ENCODE peak calls at places on chromosomes 4 and X, in four cellular contexts. One of them, this sample, is unnamed.
A peak's percentile ranks its signal among the peaks of the same experiment; 100 is the strongest.

GRCh38 chrX:54695231-54695630 is 102.8 kb downstream of the ITIH6 start:
- DNase-seq in WTC11: no peak
- DNase-seq in retinal pigment epithelial cell: no peak
- DNase-seq in type B pancreatic cell: no peak
- DNase-seq in this sample: no peak

GRCh38 chr4:6354626-6355025 is 85.0 kb downstream of the WFS1 start:
- DNase-seq in WTC11: no peak
- DNase-seq in retinal pigment epithelial cell: no peak
- DNase-seq in type B pancreatic cell: no peak
- DNase-seq in this sample: no peak

GRCh38 chr4:67700119-67700873 is 659 bp downstream of the UBA6 start:
- DNase-seq in type B pancreatic cell: no peak
- DNase-seq in WTC11: no peak
- DNase-seq in retinal pigment epithelial cell: peak; percentile 3
- DNase-seq in this sample: no peak

GRCh38 chr4:8343051-8343966 is 73.8 kb downstream of the HTRA3 start:
- DNase-seq in retinal pigment epithelial cell: no peak
- DNase-seq in WTC11: no peak
- DNase-seq in type B pancreatic cell: peak; percentile 61
- DNase-seq in this sample: no peak

GRCh38 chr4:164807611-164808010 is 53.7 kb downstream of the SMIM31 start:
- DNase-seq in retinal pigment epithelial cell: peak; percentile 29
- DNase-seq in type B pancreatic cell: no peak
- DNase-seq in WTC11: peak; percentile 35
- DNase-seq in this sample: no peak

GRCh38 chrX:118360429-118361125 is 14.7 kb downstream of the WDR44 start:
- DNase-seq in WTC11: no peak
- DNase-seq in retinal pigment epithelial cell: no peak
- DNase-seq in type B pancreatic cell: no peak
- DNase-seq in this sample: no peak

GRCh38 chrX:586351-586750 is 44.2 kb upstream of the SHOX start:
- DNase-seq in type B pancreatic cell: peak; percentile 16
- DNase-seq in WTC11: no peak
- DNase-seq in retinal pigment epithelial cell: no peak
- DNase-seq in this sample: no peak

GRCh38 chrX:38305971-38306370 is 21.3 kb downstream of the RPGR start:
- DNase-seq in retinal pigment epithelial cell: no peak
- DNase-seq in WTC11: no peak
- DNase-seq in type B pancreatic cell: no peak
- DNase-seq in this sample: no peak

GRCh38 chr4:73257995-73258667 is 467 bp downstream of the ANKRD17 start:
- DNase-seq in type B pancreatic cell: no peak
- DNase-seq in retinal pigment epithelial cell: no peak
- DNase-seq in WTC11: no peak
- DNase-seq in this sample: no peak

GRCh38 chrX:74343970-74344622 is 40.1 kb downstream of the ZCCHC13 start:
- DNase-seq in type B pancreatic cell: no peak
- DNase-seq in WTC11: peak; percentile 71
- DNase-seq in retinal pigment epithelial cell: peak; percentile 25
- DNase-seq in this sample: peak; percentile 56

GRCh38 chr4:126843492-126844067 is 789.2 kb upstream of the INTU start:
- DNase-seq in WTC11: no peak
- DNase-seq in type B pancreatic cell: peak; percentile 44
- DNase-seq in retinal pigment epithelial cell: no peak
- DNase-seq in this sample: no peak

GRCh38 chr4:130563185-130563890 is 1467.4 kb downstream of the C4orf33 start:
- DNase-seq in retinal pigment epithelial cell: peak; percentile 29
- DNase-seq in WTC11: peak; percentile 69
- DNase-seq in type B pancreatic cell: no peak
- DNase-seq in this sample: peak; percentile 30

GRCh38 chrX:9339603-9340569 is 125.0 kb upstream of the TBL1X start:
- DNase-seq in WTC11: no peak
- DNase-seq in type B pancreatic cell: no peak
- DNase-seq in retinal pigment epithelial cell: no peak
- DNase-seq in this sample: no peak

GRCh38 chr4:100299019-100299418 is 108.8 kb upstream of the DDIT4L start:
- DNase-seq in type B pancreatic cell: no peak
- DNase-seq in WTC11: no peak
- DNase-seq in retinal pigment epithelial cell: peak; percentile 67
- DNase-seq in this sample: no peak

GRCh38 chr4:5142726-5143125 is 91.4 kb downstream of the STK32B start:
- DNase-seq in retinal pigment epithelial cell: no peak
- DNase-seq in type B pancreatic cell: no peak
- DNase-seq in WTC11: peak; percentile 60
- DNase-seq in this sample: no peak

GRCh38 chr4:184960505-184960971 is 57.8 kb upstream of the HELT start:
- DNase-seq in retinal pigment epithelial cell: no peak
- DNase-seq in type B pancreatic cell: no peak
- DNase-seq in WTC11: no peak
- DNase-seq in this sample: no peak

GRCh38 chr4:114519368-114519767 is 79.2 kb upstream of the UGT8 start:
- DNase-seq in WTC11: no peak
- DNase-seq in type B pancreatic cell: no peak
- DNase-seq in retinal pigment epithelial cell: no peak
- DNase-seq in this sample: no peak

GRCh38 chrX:23008431-23009099 is 8.8 kb downstream of the DDX53 start:
- DNase-seq in type B pancreatic cell: no peak
- DNase-seq in WTC11: no peak
- DNase-seq in retinal pigment epithelial cell: peak; percentile 19
- DNase-seq in this sample: no peak

GRCh38 chrX:16578218-16578617 is 71.7 kb upstream of the S100G start:
- DNase-seq in type B pancreatic cell: no peak
- DNase-seq in retinal pigment epithelial cell: no peak
- DNase-seq in WTC11: no peak
- DNase-seq in this sample: no peak

GRCh38 chrX:137479394-137479793 is 86.5 kb upstream of the ZIC3 start:
- DNase-seq in WTC11: no peak
- DNase-seq in retinal pigment epithelial cell: no peak
- DNase-seq in type B pancreatic cell: no peak
- DNase-seq in this sample: no peak

GRCh38 chrX:134622056-134622812 is 36.0 kb downstream of the PLAC1 start:
- DNase-seq in WTC11: peak; percentile 12
- DNase-seq in retinal pigment epithelial cell: no peak
- DNase-seq in type B pancreatic cell: no peak
- DNase-seq in this sample: no peak

GRCh38 chr4:28508649-28509048 is 1648.0 kb downstream of the STIM2 start:
- DNase-seq in type B pancreatic cell: no peak
- DNase-seq in WTC11: no peak
- DNase-seq in retinal pigment epithelial cell: no peak
- DNase-seq in this sample: no peak

GRCh38 chrX:131405497-131405896 is 116.4 kb upstream of the IGSF1 start:
- DNase-seq in type B pancreatic cell: no peak
- DNase-seq in WTC11: no peak
- DNase-seq in retinal pigment epithelial cell: no peak
- DNase-seq in this sample: no peak

GRCh38 chrX:70096052-70096451 is 33.8 kb downstream of the OTUD6A start:
- DNase-seq in type B pancreatic cell: no peak
- DNase-seq in WTC11: peak; percentile 21
- DNase-seq in retinal pigment epithelial cell: no peak
- DNase-seq in this sample: no peak

GRCh38 chr4:126405369-126405982 is 1090.7 kb downstream of the FAT4 start:
- DNase-seq in retinal pigment epithelial cell: no peak
- DNase-seq in WTC11: no peak
- DNase-seq in type B pancreatic cell: no peak
- DNase-seq in this sample: no peak

GRCh38 chr4:23782778-23783455 is 106.9 kb downstream of the PPARGC1A start:
- DNase-seq in retinal pigment epithelial cell: no peak
- DNase-seq in type B pancreatic cell: no peak
- DNase-seq in WTC11: no peak
- DNase-seq in this sample: no peak

GRCh38 chr4:88728146-88728545 is 30.5 kb upstream of the NAP1L5 start:
- DNase-seq in WTC11: no peak
- DNase-seq in type B pancreatic cell: no peak
- DNase-seq in retinal pigment epithelial cell: no peak
- DNase-seq in this sample: no peak

GRCh38 chrX:29318051-29318450 is 730.8 kb downstream of the IL1RAPL1 start:
- DNase-seq in retinal pigment epithelial cell: no peak
- DNase-seq in WTC11: no peak
- DNase-seq in type B pancreatic cell: no peak
- DNase-seq in this sample: no peak

GRCh38 chr4:153643406-153644016 is 40.6 kb upstream of the TLR2 start:
- DNase-seq in retinal pigment epithelial cell: no peak
- DNase-seq in type B pancreatic cell: no peak
- DNase-seq in WTC11: no peak
- DNase-seq in this sample: no peak

GRCh38 chrX:96372313-96373046 is 312.2 kb upstream of the DIAPH2 start:
- DNase-seq in retinal pigment epithelial cell: peak; percentile 10
- DNase-seq in type B pancreatic cell: no peak
- DNase-seq in WTC11: no peak
- DNase-seq in this sample: peak; percentile 1

GRCh38 chr4:103074598-103075434 is 1.7 kb downstream of the SLC9B2 start:
- DNase-seq in type B pancreatic cell: no peak
- DNase-seq in retinal pigment epithelial cell: no peak
- DNase-seq in WTC11: no peak
- DNase-seq in this sample: no peak

GRCh38 chrX:81168391-81168790 is 33.3 kb downstream of the HMGN5 start:
- DNase-seq in WTC11: no peak
- DNase-seq in retinal pigment epithelial cell: no peak
- DNase-seq in type B pancreatic cell: no peak
- DNase-seq in this sample: no peak

GRCh38 chrX:81174286-81174685 is 27.4 kb downstream of the HMGN5 start:
- DNase-seq in type B pancreatic cell: no peak
- DNase-seq in retinal pigment epithelial cell: no peak
- DNase-seq in WTC11: no peak
- DNase-seq in this sample: no peak
- TF ChIP-seq CTCF in type B pancreatic cell: peak; percentile 64
- TF ChIP-seq CTCF in retinal pigment epithelial cell: peak; percentile 7
- TF ChIP-seq CTCF in WTC11: no peak
- TF ChIP-seq CTCF in this sample: peak; percentile 57

GRCh38 chr4:120722655-120723054 is 199.9 kb downstream of the PRDM5 start:
- DNase-seq in retinal pigment epithelial cell: no peak
- DNase-seq in WTC11: no peak
- DNase-seq in type B pancreatic cell: no peak
- DNase-seq in this sample: no peak

GRCh38 chr4:120720354-120720753 is 202.2 kb downstream of the PRDM5 start:
- DNase-seq in WTC11: no peak
- DNase-seq in type B pancreatic cell: no peak
- DNase-seq in retinal pigment epithelial cell: no peak
- DNase-seq in this sample: no peak

GRCh38 chr4:120723105-120723504 is 199.4 kb downstream of the PRDM5 start:
- DNase-seq in type B pancreatic cell: no peak
- DNase-seq in retinal pigment epithelial cell: no peak
- DNase-seq in WTC11: no peak
- DNase-seq in this sample: no peak

GRCh38 chr4:120716346-120716745 is 206.2 kb downstream of the PRDM5 start:
- DNase-seq in retinal pigment epithelial cell: no peak
- DNase-seq in WTC11: no peak
- DNase-seq in type B pancreatic cell: no peak
- DNase-seq in this sample: no peak

GRCh38 chr4:120718979-120719566 is 203.5 kb downstream of the PRDM5 start:
- DNase-seq in WTC11: peak; percentile 28
- DNase-seq in type B pancreatic cell: no peak
- DNase-seq in retinal pigment epithelial cell: no peak
- DNase-seq in this sample: peak; percentile 28
- TF ChIP-seq CTCF in WTC11: no peak
- TF ChIP-seq CTCF in type B pancreatic cell: peak; percentile 73
- TF ChIP-seq CTCF in retinal pigment epithelial cell: peak; percentile 82
- TF ChIP-seq CTCF in this sample: peak; percentile 71

DNA sequence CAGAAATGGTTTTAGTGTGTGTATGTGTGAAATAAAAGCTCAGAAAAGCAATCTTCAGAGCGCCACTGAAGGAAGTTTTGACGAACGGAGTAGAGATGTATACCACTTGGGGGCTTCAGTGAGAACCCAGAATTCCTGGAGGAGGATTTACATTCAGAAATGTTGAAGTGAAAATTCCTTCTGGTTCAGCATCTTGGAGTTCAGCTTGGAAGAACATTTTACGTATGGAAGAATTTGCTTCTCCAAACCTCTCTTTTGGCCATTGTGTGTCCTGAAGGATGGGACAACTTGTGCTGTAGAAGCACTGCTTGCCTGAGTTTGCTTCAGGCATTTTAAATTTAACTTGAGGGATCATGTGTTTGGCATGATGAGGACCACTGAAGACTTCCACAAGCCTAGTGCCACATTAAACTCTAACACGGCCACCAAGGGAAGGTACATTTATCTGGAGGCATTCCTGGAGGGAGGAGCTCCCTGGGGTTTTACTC is 704 bp downstream of the SHROOM3 start:
- DNase-seq in retinal pigment epithelial cell: no peak
- DNase-seq in type B pancreatic cell: no peak
- DNase-seq in WTC11: no peak
- DNase-seq in this sample: no peak
- TF ChIP-seq CTCF in retinal pigment epithelial cell: peak; percentile 38
- TF ChIP-seq CTCF in type B pancreatic cell: peak; percentile 41
- TF ChIP-seq CTCF in WTC11: no peak
- TF ChIP-seq CTCF in this sample: no peak

GRCh38 chrX:85109235-85109634 is 105.6 kb downstream of the APOOL start:
- DNase-seq in type B pancreatic cell: no peak
- DNase-seq in WTC11: peak; percentile 50
- DNase-seq in retinal pigment epithelial cell: no peak
- DNase-seq in this sample: no peak
- TF ChIP-seq CTCF in type B pancreatic cell: peak; percentile 56
- TF ChIP-seq CTCF in WTC11: peak; percentile 28
- TF ChIP-seq CTCF in retinal pigment epithelial cell: peak; percentile 40
- TF ChIP-seq CTCF in this sample: peak; percentile 49

GRCh38 chr4:180994722-180995121 is 1248.5 kb upstream of the TENM3 start:
- DNase-seq in retinal pigment epithelial cell: no peak
- DNase-seq in type B pancreatic cell: no peak
- DNase-seq in WTC11: no peak
- DNase-seq in this sample: no peak

GRCh38 chr4:180999217-180999616 is 1244.0 kb upstream of the TENM3 start:
- DNase-seq in WTC11: no peak
- DNase-seq in retinal pigment epithelial cell: no peak
- DNase-seq in type B pancreatic cell: no peak
- DNase-seq in this sample: no peak

GRCh38 chr4:180990931-180991330 is 1252.3 kb upstream of the TENM3 start:
- DNase-seq in retinal pigment epithelial cell: no peak
- DNase-seq in type B pancreatic cell: no peak
- DNase-seq in WTC11: no peak
- DNase-seq in this sample: no peak

GRCh38 chr4:180993179-180993841 is 1249.9 kb upstream of the TENM3 start:
- DNase-seq in type B pancreatic cell: no peak
- DNase-seq in retinal pigment epithelial cell: no peak
- DNase-seq in WTC11: no peak
- DNase-seq in this sample: no peak
- TF ChIP-seq CTCF in type B pancreatic cell: no peak
- TF ChIP-seq CTCF in retinal pigment epithelial cell: no peak
- TF ChIP-seq CTCF in WTC11: no peak
- TF ChIP-seq CTCF in this sample: no peak

GRCh38 chr4:116183241-116183640 is 902.1 kb downstream of the TRAM1L1 start:
- DNase-seq in retinal pigment epithelial cell: no peak
- DNase-seq in type B pancreatic cell: no peak
- DNase-seq in WTC11: no peak
- DNase-seq in this sample: no peak

GRCh38 chr4:116180056-116180690 is 905.2 kb downstream of the TRAM1L1 start:
- DNase-seq in WTC11: no peak
- DNase-seq in type B pancreatic cell: no peak
- DNase-seq in retinal pigment epithelial cell: no peak
- DNase-seq in this sample: no peak
- TF ChIP-seq CTCF in WTC11: peak; percentile 20
- TF ChIP-seq CTCF in type B pancreatic cell: peak; percentile 81
- TF ChIP-seq CTCF in retinal pigment epithelial cell: peak; percentile 55
- TF ChIP-seq CTCF in this sample: peak; percentile 75

This sample was measured in neural crest cell.